ENCODE peak calls at places on chromosomes 2 and 18, in four cellular contexts. One of them, this sample, is unnamed.

GRCh38 chr18:44729631-44730101 is 49.0 kb downstream of the SETBP1 start:
- DNase-seq in stimulated activated CD8-positive, alpha-beta memory T cell treated with anti-CD3 and anti-CD28 coated beads, Interleukin-15, amount 100 ng/mL, for 24 hours: no peak
- DNase-seq in brain microvascular endothelial cell: peak
- DNase-seq in nephron progenitor cell: no peak
- DNase-seq in this sample: no peak

GRCh38 chr2:240590681-240591111 is 4.2 kb downstream of the CAPN10 start:
- DNase-seq in stimulated activated CD8-positive, alpha-beta memory T cell treated with anti-CD3 and anti-CD28 coated beads, Interleukin-15, amount 100 ng/mL, for 24 hours: no peak
- DNase-seq in brain microvascular endothelial cell: no peak
- DNase-seq in nephron progenitor cell: no peak
- DNase-seq in this sample: no peak

GRCh38 chr18:72727038-72727690 is 140.6 kb downstream of the NETO1 start:
- DNase-seq in stimulated activated CD8-positive, alpha-beta memory T cell treated with anti-CD3 and anti-CD28 coated beads, Interleukin-15, amount 100 ng/mL, for 24 hours: no peak
- DNase-seq in brain microvascular endothelial cell: no peak
- DNase-seq in nephron progenitor cell: no peak
- DNase-seq in this sample: no peak

GRCh38 chr2:33366473-33366872 is 110.0 kb upstream of the RASGRP3 start:
- DNase-seq in stimulated activated CD8-positive, alpha-beta memory T cell treated with anti-CD3 and anti-CD28 coated beads, Interleukin-15, amount 100 ng/mL, for 24 hours: no peak
- DNase-seq in brain microvascular endothelial cell: no peak
- DNase-seq in nephron progenitor cell: no peak
- DNase-seq in this sample: no peak

GRCh38 chr2:152814475-152815030 is 96.1 kb downstream of the ARL6IP6 start:
- DNase-seq in stimulated activated CD8-positive, alpha-beta memory T cell treated with anti-CD3 and anti-CD28 coated beads, Interleukin-15, amount 100 ng/mL, for 24 hours: no peak
- DNase-seq in brain microvascular endothelial cell: no peak
- DNase-seq in nephron progenitor cell: no peak
- DNase-seq in this sample: no peak

GRCh38 chr18:45518770-45519169 is 96.5 kb upstream of the SLC14A2 start:
- DNase-seq in stimulated activated CD8-positive, alpha-beta memory T cell treated with anti-CD3 and anti-CD28 coated beads, Interleukin-15, amount 100 ng/mL, for 24 hours: no peak
- DNase-seq in brain microvascular endothelial cell: no peak
- DNase-seq in nephron progenitor cell: no peak
- DNase-seq in this sample: no peak

GRCh38 chr2:97871096-97871780 is 124.5 kb downstream of the TMEM131 start:
- DNase-seq in stimulated activated CD8-positive, alpha-beta memory T cell treated with anti-CD3 and anti-CD28 coated beads, Interleukin-15, amount 100 ng/mL, for 24 hours: no peak
- DNase-seq in brain microvascular endothelial cell: peak
- DNase-seq in nephron progenitor cell: no peak
- DNase-seq in this sample: no peak

GRCh38 chr2:196230460-196230859 is 59.1 kb upstream of the STK17B start:
- DNase-seq in stimulated activated CD8-positive, alpha-beta memory T cell treated with anti-CD3 and anti-CD28 coated beads, Interleukin-15, amount 100 ng/mL, for 24 hours: no peak
- DNase-seq in brain microvascular endothelial cell: no peak
- DNase-seq in nephron progenitor cell: no peak
- DNase-seq in this sample: no peak

GRCh38 chr2:225462945-225463344 is 63.4 kb downstream of the NYAP2 start:
- DNase-seq in stimulated activated CD8-positive, alpha-beta memory T cell treated with anti-CD3 and anti-CD28 coated beads, Interleukin-15, amount 100 ng/mL, for 24 hours: no peak
- DNase-seq in brain microvascular endothelial cell: no peak
- DNase-seq in nephron progenitor cell: no peak
- DNase-seq in this sample: no peak

GRCh38 chr2:4247796-4248195 is 544.4 kb downstream of the DCDC2C start:
- DNase-seq in stimulated activated CD8-positive, alpha-beta memory T cell treated with anti-CD3 and anti-CD28 coated beads, Interleukin-15, amount 100 ng/mL, for 24 hours: no peak
- DNase-seq in brain microvascular endothelial cell: peak
- DNase-seq in nephron progenitor cell: no peak
- DNase-seq in this sample: no peak

This sample was measured in GM13976.